ENCODE peak calls at places on chromosomes 2 and 18, in four cellular contexts. One of them, this sample, is unnamed.

GRCh38 chr2:119242276-119243119 is 18.9 kb downstream of the STEAP3 start:
- DNase-seq in IMR-90: no peak
- DNase-seq in right atrium auricular region: no peak
- DNase-seq in GM20000: no peak
- DNase-seq in this sample: no peak

GRCh38 chr2:100276716-100277115 is 45.6 kb downstream of the LONRF2 start:
- DNase-seq in IMR-90: no peak
- DNase-seq in GM20000: no peak
- DNase-seq in right atrium auricular region: no peak
- DNase-seq in this sample: no peak

GRCh38 chr2:25041307-25041927 is 459 bp upstream of the EFR3B start:
- DNase-seq in right atrium auricular region: peak
- DNase-seq in GM20000: peak
- DNase-seq in IMR-90: peak
- DNase-seq in this sample: no peak

GRCh38 chr2:240205348-240205747 is 64.9 kb upstream of the OTOS start:
- DNase-seq in IMR-90: peak
- DNase-seq in GM20000: no peak
- DNase-seq in right atrium auricular region: no peak
- DNase-seq in this sample: no peak

GRCh38 chr2:113217455-113218282 is 43.9 kb downstream of the PSD4 start:
- DNase-seq in GM20000: no peak
- DNase-seq in IMR-90: no peak
- DNase-seq in right atrium auricular region: no peak
- DNase-seq in this sample: no peak

GRCh38 chr2:207913772-207914358 is 111.5 kb downstream of the PLEKHM3 start:
- DNase-seq in right atrium auricular region: no peak
- DNase-seq in GM20000: no peak
- DNase-seq in IMR-90: no peak
- DNase-seq in this sample: no peak

GRCh38 chr2:8234253-8234652 is 447.6 kb upstream of the ID2 start:
- DNase-seq in IMR-90: no peak
- DNase-seq in GM20000: no peak
- DNase-seq in right atrium auricular region: no peak
- DNase-seq in this sample: no peak

GRCh38 chr18:47150824-47151366 is 595 bp upstream of the HDHD2 start:
- DNase-seq in GM20000: no peak
- DNase-seq in IMR-90: no peak
- DNase-seq in right atrium auricular region: no peak
- DNase-seq in this sample: no peak

GRCh38 chr18:29586210-29586609 is 1409.3 kb upstream of the CDH2 start:
- DNase-seq in right atrium auricular region: no peak
- DNase-seq in GM20000: no peak
- DNase-seq in IMR-90: no peak
- DNase-seq in this sample: no peak

GRCh38 chr18:48153641-48154481 is 223.4 kb upstream of the SMAD2 start:
- DNase-seq in GM20000: no peak
- DNase-seq in IMR-90: no peak
- DNase-seq in right atrium auricular region: no peak
- DNase-seq in this sample: no peak

GRCh38 chr18:48007955-48008701 is 77.7 kb upstream of the SMAD2 start:
- DNase-seq in GM20000: peak
- DNase-seq in right atrium auricular region: no peak
- DNase-seq in IMR-90: no peak
- DNase-seq in this sample: peak

GRCh38 chr2:3170792-3171455 is 206.7 kb downstream of the EIPR1 start:
- DNase-seq in GM20000: no peak
- DNase-seq in IMR-90: no peak
- DNase-seq in right atrium auricular region: no peak
- DNase-seq in this sample: no peak

GRCh38 chr18:68694316-68694715 is 20.6 kb downstream of the TMX3 start:
- DNase-seq in IMR-90: no peak
- DNase-seq in GM20000: no peak
- DNase-seq in right atrium auricular region: no peak
- DNase-seq in this sample: no peak

GRCh38 chr2:111050701-111051376 is 69.9 kb upstream of the BCL2L11 start:
- DNase-seq in right atrium auricular region: peak
- DNase-seq in IMR-90: no peak
- DNase-seq in GM20000: no peak
- DNase-seq in this sample: peak

GRCh38 chr2:228688007-228688645 is 506.6 kb upstream of the SPHKAP start:
- DNase-seq in IMR-90: peak
- DNase-seq in GM20000: no peak
- DNase-seq in right atrium auricular region: no peak
- DNase-seq in this sample: no peak

GRCh38 chr2:200585730-200586643 is at the start of gene AOX1:
- DNase-seq in IMR-90: peak
- DNase-seq in right atrium auricular region: peak
- DNase-seq in GM20000: peak
- DNase-seq in this sample: no peak

GRCh38 chr2:76861708-76862107 is 660.5 kb downstream of the LRRTM4 start:
- DNase-seq in IMR-90: no peak
- DNase-seq in GM20000: no peak
- DNase-seq in right atrium auricular region: no peak
- DNase-seq in this sample: no peak

GRCh38 chr18:71237636-71238035 is 948.8 kb downstream of the SOCS6 start:
- DNase-seq in IMR-90: no peak
- DNase-seq in right atrium auricular region: no peak
- DNase-seq in GM20000: no peak
- DNase-seq in this sample: no peak

GRCh38 chr2:118003396-118003824 is 10.5 kb downstream of the CCDC93 start:
- DNase-seq in GM20000: peak
- DNase-seq in IMR-90: peak
- DNase-seq in right atrium auricular region: peak
- DNase-seq in this sample: no peak

GRCh38 chr2:69082430-69082997 is 69.5 kb downstream of the ANTXR1 start:
- DNase-seq in right atrium auricular region: no peak
- DNase-seq in GM20000: no peak
- DNase-seq in IMR-90: peak
- DNase-seq in this sample: no peak

GRCh38 chr2:62270728-62271127 is 74.8 kb downstream of the B3GNT2 start:
- DNase-seq in IMR-90: peak
- DNase-seq in right atrium auricular region: no peak
- DNase-seq in GM20000: no peak
- DNase-seq in this sample: no peak

GRCh38 chr18:37361223-37362157 is 204.1 kb downstream of the CELF4 start:
- DNase-seq in right atrium auricular region: no peak
- DNase-seq in GM20000: no peak
- DNase-seq in IMR-90: no peak
- DNase-seq in this sample: no peak

GRCh38 chr2:238238766-238239551 is 879 bp downstream of the HES6 start:
- DNase-seq in right atrium auricular region: no peak
- DNase-seq in IMR-90: no peak
- DNase-seq in GM20000: no peak
- DNase-seq in this sample: no peak

GRCh38 chr18:34224423-34225217 is at the start of gene NOL4:
- DNase-seq in right atrium auricular region: no peak
- DNase-seq in GM20000: peak
- DNase-seq in IMR-90: no peak
- DNase-seq in this sample: no peak
- TF ChIP-seq CTCF in right atrium auricular region: peak
- TF ChIP-seq CTCF in GM20000: no peak
- TF ChIP-seq CTCF in IMR-90: no peak
- TF ChIP-seq CTCF in this sample: peak

GRCh38 chr18:23244431-23244830 is 109.1 kb downstream of the CABLES1 start:
- DNase-seq in right atrium auricular region: no peak
- DNase-seq in GM20000: no peak
- DNase-seq in IMR-90: no peak
- DNase-seq in this sample: no peak

GRCh38 chr18:23245461-23245860 is 110.2 kb downstream of the CABLES1 start:
- DNase-seq in IMR-90: no peak
- DNase-seq in GM20000: no peak
- DNase-seq in right atrium auricular region: no peak
- DNase-seq in this sample: no peak

GRCh38 chr18:23240609-23240930 is 105.3 kb downstream of the CABLES1 start:
- DNase-seq in right atrium auricular region: no peak
- DNase-seq in GM20000: no peak
- DNase-seq in IMR-90: no peak
- DNase-seq in this sample: no peak

GRCh38 chr18:23239885-23240608 is 104.8 kb downstream of the CABLES1 start:
- DNase-seq in right atrium auricular region: no peak
- DNase-seq in IMR-90: no peak
- DNase-seq in GM20000: no peak
- DNase-seq in this sample: no peak

GRCh38 chr18:23243178-23243577 is 107.9 kb downstream of the CABLES1 start:
- DNase-seq in GM20000: no peak
- DNase-seq in IMR-90: no peak
- DNase-seq in right atrium auricular region: no peak
- DNase-seq in this sample: no peak
- TF ChIP-seq CTCF in GM20000: peak
- TF ChIP-seq CTCF in IMR-90: no peak
- TF ChIP-seq CTCF in right atrium auricular region: no peak
- TF ChIP-seq CTCF in this sample: no peak

GRCh38 chr2:96753661-96754282 is 6.9 kb upstream of the CNNM4 start:
- DNase-seq in right atrium auricular region: no peak
- DNase-seq in IMR-90: no peak
- DNase-seq in GM20000: no peak
- DNase-seq in this sample: no peak

GRCh38 chr2:96757477-96757860 is 3.2 kb upstream of the CNNM4 start:
- DNase-seq in IMR-90: no peak
- DNase-seq in GM20000: no peak
- DNase-seq in right atrium auricular region: no peak
- DNase-seq in this sample: no peak

GRCh38 chr2:96756788-96757476 is 3.8 kb upstream of the CNNM4 start:
- DNase-seq in right atrium auricular region: no peak
- DNase-seq in IMR-90: no peak
- DNase-seq in GM20000: no peak
- DNase-seq in this sample: no peak

GRCh38 chr2:96751800-96752199 is 8.9 kb upstream of the CNNM4 start:
- DNase-seq in GM20000: no peak
- DNase-seq in IMR-90: no peak
- DNase-seq in right atrium auricular region: no peak
- DNase-seq in this sample: no peak

GRCh38 chr2:96754317-96754716 is 6.4 kb upstream of the CNNM4 start:
- DNase-seq in right atrium auricular region: no peak
- DNase-seq in IMR-90: no peak
- DNase-seq in GM20000: no peak
- DNase-seq in this sample: no peak
- TF ChIP-seq CTCF in right atrium auricular region: no peak
- TF ChIP-seq CTCF in IMR-90: no peak
- TF ChIP-seq CTCF in GM20000: no peak
- TF ChIP-seq CTCF in this sample: no peak

GRCh38 chr18:33356735-33357134 is 83.8 kb downstream of the CCDC178 start:
- DNase-seq in right atrium auricular region: no peak
- DNase-seq in IMR-90: no peak
- DNase-seq in GM20000: no peak
- DNase-seq in this sample: no peak
- TF ChIP-seq CTCF in right atrium auricular region: no peak
- TF ChIP-seq CTCF in IMR-90: no peak
- TF ChIP-seq CTCF in GM20000: no peak
- TF ChIP-seq CTCF in this sample: no peak

GRCh38 chr2:233437439-233437955 is 83.2 kb downstream of the DGKD start:
- DNase-seq in GM20000: no peak
- DNase-seq in right atrium auricular region: no peak
- DNase-seq in IMR-90: no peak
- DNase-seq in this sample: no peak
- TF ChIP-seq CTCF in GM20000: no peak
- TF ChIP-seq CTCF in right atrium auricular region: no peak
- TF ChIP-seq CTCF in IMR-90: no peak
- TF ChIP-seq CTCF in this sample: no peak

GRCh38 chr2:101401316-101401660 is 14.0 kb upstream of the CREG2 start:
- DNase-seq in right atrium auricular region: no peak
- DNase-seq in IMR-90: no peak
- DNase-seq in GM20000: no peak
- DNase-seq in this sample: no peak

GRCh38 chr2:101402637-101403036 is 15.3 kb upstream of the CREG2 start:
- DNase-seq in GM20000: no peak
- DNase-seq in right atrium auricular region: no peak
- DNase-seq in IMR-90: no peak
- DNase-seq in this sample: no peak

GRCh38 chr2:101403745-101404144 is 16.4 kb upstream of the CREG2 start:
- DNase-seq in GM20000: no peak
- DNase-seq in right atrium auricular region: no peak
- DNase-seq in IMR-90: no peak
- DNase-seq in this sample: no peak

GRCh38 chr2:101400516-101401315 is 13.4 kb upstream of the CREG2 start:
- DNase-seq in IMR-90: no peak
- DNase-seq in right atrium auricular region: no peak
- DNase-seq in GM20000: no peak
- DNase-seq in this sample: no peak

GRCh38 chr2:101401906-101402305 is 14.6 kb upstream of the CREG2 start:
- DNase-seq in IMR-90: no peak
- DNase-seq in GM20000: no peak
- DNase-seq in right atrium auricular region: no peak
- DNase-seq in this sample: no peak
- TF ChIP-seq CTCF in IMR-90: no peak
- TF ChIP-seq CTCF in GM20000: no peak
- TF ChIP-seq CTCF in right atrium auricular region: no peak
- TF ChIP-seq CTCF in this sample: peak

GRCh38 chr2:231961349-231962166 is at the start of gene DIS3L2:
- DNase-seq in GM20000: peak
- DNase-seq in IMR-90: peak
- DNase-seq in right atrium auricular region: peak
- DNase-seq in this sample: peak
- TF ChIP-seq CTCF in GM20000: no peak
- TF ChIP-seq CTCF in IMR-90: no peak
- TF ChIP-seq CTCF in right atrium auricular region: peak
- TF ChIP-seq CTCF in this sample: no peak

GRCh38 chr2:20241973-20242726 is 17.2 kb upstream of the SDC1 start:
- DNase-seq in right atrium auricular region: no peak
- DNase-seq in GM20000: peak
- DNase-seq in IMR-90: no peak
- DNase-seq in this sample: no peak
- TF ChIP-seq CTCF in right atrium auricular region: peak
- TF ChIP-seq CTCF in GM20000: no peak
- TF ChIP-seq CTCF in IMR-90: peak
- TF ChIP-seq CTCF in this sample: peak

DNA sequence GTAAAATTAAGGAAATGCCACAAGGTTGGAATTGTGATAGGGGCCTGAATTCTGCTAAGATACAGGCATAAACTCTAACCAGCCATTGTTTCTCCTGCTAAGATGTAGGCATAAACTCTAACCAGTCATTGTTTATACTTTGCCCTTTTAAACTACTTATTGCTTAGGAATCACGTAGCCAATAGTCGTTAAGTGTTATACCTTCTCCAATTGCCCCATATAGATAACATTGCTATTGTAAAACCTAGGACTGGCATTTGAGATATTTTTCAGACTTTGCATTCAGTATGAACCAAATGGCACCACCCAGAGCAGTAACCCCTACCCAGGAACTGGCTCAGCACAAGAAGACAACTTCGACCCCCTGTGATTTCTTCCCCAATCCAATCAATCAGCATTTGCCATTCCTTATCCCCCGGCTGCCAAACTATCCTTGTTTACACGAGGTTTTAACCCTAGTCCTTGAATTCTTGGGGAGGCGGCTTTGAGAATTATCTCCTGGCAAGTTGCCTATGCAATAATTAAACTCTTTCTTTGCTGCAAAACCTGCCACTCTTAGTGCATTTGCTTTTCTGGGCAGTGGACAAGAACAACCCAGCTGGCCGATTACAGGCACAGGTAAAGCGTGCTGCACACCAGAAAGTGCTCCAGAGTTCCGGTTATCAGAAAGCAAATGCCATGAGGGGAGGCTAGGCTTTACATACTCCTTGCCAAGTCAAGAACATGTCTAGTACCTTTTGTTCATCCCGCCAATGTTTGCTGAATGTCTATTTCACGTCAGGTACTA is 167.6 kb downstream of the LAMA1 start:
- DNase-seq in IMR-90: no peak
- DNase-seq in right atrium auricular region: no peak
- DNase-seq in GM20000: no peak
- DNase-seq in this sample: no peak
- TF ChIP-seq CTCF in IMR-90: no peak
- TF ChIP-seq CTCF in right atrium auricular region: no peak
- TF ChIP-seq CTCF in GM20000: no peak
- TF ChIP-seq CTCF in this sample: no peak

GRCh38 chr2:47345584-47345913 is 57.4 kb upstream of the MSH2 start:
- DNase-seq in IMR-90: no peak
- DNase-seq in right atrium auricular region: no peak
- DNase-seq in GM20000: no peak
- DNase-seq in this sample: no peak
- TF ChIP-seq CTCF in IMR-90: no peak
- TF ChIP-seq CTCF in right atrium auricular region: no peak
- TF ChIP-seq CTCF in GM20000: no peak
- TF ChIP-seq CTCF in this sample: no peak

This sample was measured in osteocyte.